ENCODE peak calls at places on chromosomes 5 and 9, in ten cellular contexts. A, H, S, I, V, M, Q, R, J and K are unnamed samples.

GRCh38 chr5:84378420-84378819 is 6.3 kb downstream of the EDIL3 start:
- DNase-seq in H (no peak), I (no peak), V (no peak), R (no peak), M (no peak), A (no peak), J (no peak), S (no peak), Q (no peak), K (peak; percentile 27)

GRCh38 chr5:121982089-121982488 is 20.3 kb downstream of the SRFBP1 start:
- DNase-seq in I (no peak), M (no peak), A (no peak), J (no peak), S (no peak), H (no peak), Q (no peak), V (no peak), R (no peak), K (no peak)

GRCh38 chr9:121538221-121538620 is 38.6 kb upstream of the GGTA1 start:
- DNase-seq in M (peak; percentile 36), I (no peak), V (no peak), R (no peak), J (no peak), H (no peak), A (no peak), Q (no peak), S (no peak), K (no peak)

GRCh38 chr5:68070641-68071191 is 144.8 kb upstream of the PIK3R1 start:
- DNase-seq in A (peak; percentile 29), H (no peak), Q (no peak), S (no peak), M (no peak), V (no peak), R (no peak), J (no peak), I (peak; percentile 48), K (peak; percentile 34)

GRCh38 chr9:83154821-83155220 is 91.9 kb upstream of the RASEF start:
- DNase-seq in A (no peak), Q (no peak), J (no peak), H (peak; percentile 19), V (no peak), M (no peak), I (no peak), S (no peak), R (no peak), K (no peak)

GRCh38 chr5:17679597-17680187 is 45.4 kb downstream of the TAF11L14 start:
- DNase-seq in V (peak; percentile 13), Q (no peak), H (no peak), S (no peak), J (no peak), I (no peak), A (no peak), M (no peak), R (no peak), K (no peak)

GRCh38 chr9:36840895-36841536 is 193.1 kb downstream of the PAX5 start:
- DNase-seq in A (no peak), S (no peak), M (no peak), I (no peak), H (no peak), J (no peak), Q (no peak), R (no peak), V (no peak), K (no peak)

GRCh38 chr9:127188396-127188795 is 66.0 kb upstream of the ANGPTL2 start:
- DNase-seq in I (no peak), Q (no peak), M (no peak), A (no peak), S (no peak), R (no peak), J (no peak), H (no peak), V (no peak), K (no peak)

GRCh38 chr5:96187309-96188027 is 225.8 kb upstream of the ELL2 start:
- DNase-seq in A (no peak), M (no peak), V (no peak), H (no peak), S (no peak), J (no peak), I (no peak), R (no peak), Q (no peak), K (no peak)

GRCh38 chr9:135256568-135257354 is 169.3 kb downstream of the OLFM1 start:
- DNase-seq in R (no peak), H (no peak), V (no peak), M (no peak), Q (no peak), I (no peak), A (no peak), J (no peak), S (no peak), K (no peak)

GRCh38 chr9:35834260-35835215 is 5.5 kb downstream of the TMEM8B start:
- DNase-seq in H (no peak), S (no peak), R (no peak), A (no peak), M (no peak), Q (no peak), J (no peak), I (no peak), V (no peak), K (no peak)

GRCh38 chr5:163789870-163790269 is 284.5 kb downstream of the MAT2B start:
- DNase-seq in R (no peak), H (no peak), M (no peak), J (no peak), A (no peak), S (no peak), Q (no peak), V (peak; percentile 39), I (no peak), K (no peak)

GRCh38 chr9:125255781-125256391 is 5.7 kb upstream of the GAPVD1 start:
- DNase-seq in V (no peak), S (no peak), Q (no peak), M (peak; percentile 32), R (no peak), A (no peak), J (no peak), H (peak; percentile 47), I (peak; percentile 26), K (no peak)

GRCh38 chr5:73229271-73229670 is 56.3 kb downstream of the TMEM174 start:
- DNase-seq in Q (no peak), R (no peak), M (no peak), I (no peak), H (peak; percentile 38), J (no peak), A (no peak), S (no peak), V (no peak), K (peak; percentile 78)

GRCh38 chr9:38118862-38119435 is 49.9 kb upstream of the SHB start:
- DNase-seq in J (no peak), I (no peak), V (no peak), H (no peak), S (no peak), R (no peak), M (no peak), A (no peak), Q (no peak), K (no peak)

GRCh38 chr9:109063765-109064164 is 50.5 kb upstream of the CTNNAL1 start:
- DNase-seq in V (no peak), S (no peak), M (no peak), J (no peak), Q (no peak), A (no peak), I (no peak), R (no peak), H (no peak), K (peak; percentile 5)

GRCh38 chr9:99699386-99699785 is 122.3 kb upstream of the NR4A3 start:
- DNase-seq in S (no peak), J (no peak), I (no peak), H (no peak), V (no peak), R (no peak), A (no peak), M (no peak), Q (no peak), K (no peak)

GRCh38 chr9:97500765-97501176 is 695 bp upstream of the TMOD1 start:
- DNase-seq in Q (no peak), R (no peak), I (no peak), H (no peak), J (no peak), V (no peak), S (no peak), M (no peak), A (no peak), K (no peak)

GRCh38 chr5:132116072-132116471 is 42.5 kb downstream of the CSF2 start:
- DNase-seq in I (no peak), R (no peak), S (no peak), M (no peak), H (no peak), J (no peak), Q (no peak), A (no peak), V (no peak), K (no peak)

GRCh38 chr9:3337515-3337914 is 188.3 kb downstream of the RFX3 start:
- DNase-seq in S (no peak), J (no peak), M (no peak), Q (no peak), H (peak; percentile 10), A (no peak), V (no peak), I (no peak), R (no peak), K (peak; percentile 59)

GRCh38 chr9:79512251-79512650 is 59.5 kb upstream of the TLE4 start:
- DNase-seq in S (no peak), A (no peak), M (no peak), Q (no peak), I (no peak), R (no peak), H (no peak), J (no peak), V (no peak), K (no peak)

GRCh38 chr5:34503379-34504346 is 152.5 kb upstream of the RAI14 start:
- DNase-seq in M (no peak), J (no peak), Q (peak; percentile 59), H (no peak), S (no peak), R (no peak), A (no peak), I (no peak), V (no peak), K (peak; percentile 22)

GRCh38 chr9:114953917-114954316 is 23.5 kb upstream of the TNFSF8 start:
- DNase-seq in Q (no peak), I (no peak), J (peak; percentile 69), M (no peak), R (no peak), A (no peak), H (no peak), V (peak; percentile 74), S (no peak), K (peak; percentile 81)

GRCh38 chr5:145495741-145496140 is 339.4 kb downstream of the PRELID2 start:
- DNase-seq in J (no peak), R (no peak), M (no peak), V (peak; percentile 86), S (no peak), Q (no peak), A (no peak), I (no peak), H (peak; percentile 71), K (peak; percentile 59)

GRCh38 chr5:146751781-146752401 is 126.7 kb downstream of the PPP2R2B start:
- DNase-seq in I (peak; percentile 4), Q (no peak), V (no peak), J (no peak), H (no peak), R (peak; percentile 7), S (peak; percentile 8), A (peak; percentile 3), M (no peak), K (no peak)